ENCODE peak calls at places on chromosomes 4 and X, in eight cellular contexts. M, T, U, H, K, J, A and Q are unnamed samples.

GRCh38 chrX:9770319-9770718 is 4.7 kb upstream of the GPR143 start:
- DNase-seq in K (no peak), U (no peak), A (no peak), M (no peak), T (no peak), H (no peak), J (peak), Q (no peak)

GRCh38 chr4:79334783-79335182 is 8.9 kb upstream of the NAA11 start:
- DNase-seq in H (no peak), K (no peak), U (no peak), J (no peak), A (no peak), T (no peak), M (no peak), Q (no peak)

GRCh38 chr4:145293658-145294057 is 113.3 kb upstream of the OTUD4 start:
- DNase-seq in A (no peak), M (no peak), U (no peak), K (no peak), H (no peak), J (no peak), T (no peak), Q (no peak)

GRCh38 chr4:126495163-126495752 is 1137.5 kb upstream of the INTU start:
- DNase-seq in M (no peak), K (no peak), A (no peak), H (no peak), J (no peak), U (no peak), T (no peak), Q (no peak)

GRCh38 chrX:10579753-10580060 is 40.7 kb downstream of the MID1 start:
- DNase-seq in M (no peak), A (no peak), H (no peak), J (no peak), T (no peak), U (no peak), K (no peak), Q (no peak)

GRCh38 chr4:32215277-32215676 is 1495.1 kb downstream of the PCDH7 start:
- DNase-seq in A (no peak), T (no peak), M (no peak), K (no peak), U (no peak), J (no peak), H (no peak), Q (no peak)

GRCh38 chr4:185361872-185362271 is 33.9 kb downstream of the LRP2BP start:
- DNase-seq in A (no peak), U (no peak), H (no peak), T (no peak), J (no peak), K (no peak), M (no peak), Q (no peak)

GRCh38 chr4:99383833-99384392 is 31.4 kb upstream of the ADH1C start:
- DNase-seq in K (peak), U (no peak), J (no peak), A (no peak), T (no peak), M (peak), H (no peak), Q (no peak)

GRCh38 chr4:146654648-146654975 is 15.9 kb downstream of the POU4F2 start:
- DNase-seq in A (no peak), H (no peak), M (no peak), U (no peak), J (no peak), K (no peak), T (no peak), Q (no peak)

GRCh38 chr4:1406416-1406945 is at the start of gene NKX1-1:
- DNase-seq in T (no peak), M (no peak), A (no peak), U (no peak), H (no peak), J (peak), K (no peak), Q (no peak)

GRCh38 chr4:153755186-153755585 is 4.6 kb downstream of the RNF175 start:
- DNase-seq in A (no peak), U (no peak), T (no peak), H (peak), J (no peak), M (no peak), K (no peak), Q (no peak)

GRCh38 chr4:2667428-2667827 is 88.7 kb downstream of the TNIP2 start:
- DNase-seq in M (no peak), A (no peak), H (no peak), J (no peak), T (no peak), U (no peak), K (no peak), Q (no peak)

GRCh38 chr4:3531306-3531886 is 826 bp downstream of the LRPAP1 start:
- DNase-seq in K (peak), J (no peak), A (no peak), H (no peak), U (no peak), T (no peak), M (no peak), Q (no peak)

GRCh38 chrX:133045986-133046385 is 50.9 kb downstream of the USP26 start:
- DNase-seq in J (no peak), M (no peak), A (no peak), T (no peak), K (no peak), H (no peak), U (no peak), Q (no peak)

GRCh38 chr4:115729739-115730266 is 616.4 kb upstream of the NDST4 start:
- DNase-seq in J (no peak), U (no peak), M (no peak), K (no peak), A (no peak), H (no peak), T (no peak), Q (no peak)

GRCh38 chrX:43562372-43562771 is 93.7 kb upstream of the MAOA start:
- DNase-seq in M (no peak), J (no peak), U (no peak), T (no peak), A (no peak), K (no peak), H (no peak), Q (no peak)

GRCh38 chrX:9873952-9874351 is 87.7 kb downstream of the SHROOM2 start:
- DNase-seq in A (peak), T (peak), H (peak), M (no peak), J (peak), K (no peak), U (peak), Q (no peak)

GRCh38 chr4:83617371-83618021 is 81.6 kb downstream of the GPAT3 start:
- DNase-seq in J (no peak), K (peak), M (no peak), T (no peak), H (no peak), A (no peak), U (no peak), Q (no peak)

GRCh38 chr4:21709031-21709430 is 239.5 kb downstream of the KCNIP4 start:
- DNase-seq in U (no peak), J (no peak), A (no peak), H (no peak), T (no peak), K (no peak), M (no peak), Q (no peak)

GRCh38 chr4:54678826-54679225 is 21.1 kb downstream of the KIT start:
- DNase-seq in K (no peak), T (no peak), A (no peak), M (no peak), J (no peak), U (no peak), H (no peak), Q (no peak)

GRCh38 chrX:31293409-31293808 is 221.6 kb upstream of the FTHL17 start:
- DNase-seq in A (no peak), J (no peak), H (no peak), U (no peak), T (peak), M (no peak), K (no peak), Q (no peak)

GRCh38 chr4:108081251-108081650 is 87.5 kb downstream of the LEF1 start:
- DNase-seq in H (peak), K (no peak), A (no peak), M (no peak), T (no peak), J (no peak), U (no peak), Q (no peak)

GRCh38 chr4:148092316-148093014 is 349.7 kb downstream of the NR3C2 start:
- DNase-seq in M (no peak), H (no peak), T (no peak), A (no peak), K (no peak), U (no peak), J (no peak), Q (no peak)

GRCh38 chr4:24978291-24979072 is 52.3 kb downstream of the LGI2 start:
- DNase-seq in M (peak), T (no peak), H (no peak), A (no peak), J (peak), K (no peak), U (no peak), Q (no peak)

GRCh38 chrX:64093761-64094160 is 111.7 kb downstream of the AMER1 start:
- DNase-seq in U (no peak), A (no peak), K (peak), H (no peak), J (peak), M (no peak), T (peak), Q (no peak)

GRCh38 chrX:69238153-69238959 is 73.1 kb upstream of the PJA1 start:
- DNase-seq in T (no peak), A (no peak), K (no peak), U (peak), M (no peak), J (no peak), H (no peak), Q (no peak)

GRCh38 chrX:125628435-125628834 is 308.8 kb downstream of the TEX13C start:
- DNase-seq in T (no peak), H (no peak), J (peak), M (no peak), U (no peak), A (no peak), K (no peak), Q (no peak)

GRCh38 chrX:72466493-72466892 is 106.2 kb downstream of the HDAC8 start:
- DNase-seq in J (no peak), K (peak), M (no peak), U (no peak), H (no peak), T (no peak), A (no peak), Q (no peak)

GRCh38 chr4:89836031-89836777 is 757 bp downstream of the SNCA start:
- DNase-seq in U (no peak), M (no peak), J (peak), H (no peak), T (no peak), A (no peak), K (no peak), Q (no peak)

GRCh38 chrX:100376581-100376980 is 33.5 kb downstream of the PCDH19 start:
- DNase-seq in H (no peak), T (no peak), J (no peak), U (no peak), M (no peak), K (peak), A (no peak), Q (no peak)

DNA sequence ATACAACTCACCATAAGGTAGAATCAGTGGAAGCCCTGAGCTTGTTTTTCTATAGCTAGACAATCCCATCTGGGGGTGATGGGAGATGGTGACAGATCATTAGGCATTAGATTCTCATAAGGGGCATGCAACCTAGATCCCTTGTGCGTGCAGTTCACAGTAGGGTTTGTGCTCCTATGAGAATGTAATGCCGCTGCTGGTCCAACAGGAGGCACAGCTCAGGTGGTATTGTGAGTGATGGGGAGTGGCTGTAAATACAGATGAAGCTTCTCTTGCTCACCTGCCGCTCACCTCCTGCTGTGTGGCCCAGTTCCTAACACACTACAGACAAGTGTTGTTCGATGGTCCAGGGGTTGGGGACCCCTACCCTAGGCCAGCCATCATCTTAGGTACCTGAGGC is 5.9 kb upstream of the GATB start:
- DNase-seq in U (no peak), A (peak), T (peak), K (no peak), J (peak), H (peak), M (no peak), Q (no peak)
- TF ChIP-seq CTCF in U (peak), A (peak), T (peak), K (no peak), J (peak), H (no peak), M (no peak), Q (no peak)

DNA sequence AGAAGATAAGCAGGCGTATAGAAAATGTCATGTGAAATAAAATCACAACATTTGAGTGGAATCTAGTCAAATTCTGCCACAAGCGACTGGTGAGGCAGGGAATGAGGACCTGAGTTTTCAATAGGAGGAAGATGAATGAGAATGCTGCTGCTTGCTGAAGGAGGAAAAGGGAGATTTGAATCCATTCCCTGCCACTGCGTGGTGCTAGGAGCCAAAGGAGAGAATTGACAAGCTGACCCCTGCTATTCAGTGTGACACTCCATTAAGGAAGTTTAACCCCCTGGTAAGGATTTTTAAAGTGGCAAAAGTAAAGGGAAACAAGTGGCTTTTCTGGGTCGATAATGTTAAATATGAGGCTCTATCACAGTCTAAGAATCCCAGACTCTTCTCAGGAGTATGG is 314.0 kb downstream of the NAF1 start:
- DNase-seq in J (peak), H (no peak), A (no peak), T (no peak), U (no peak), K (no peak), M (no peak), Q (no peak)
- TF ChIP-seq CTCF in J (peak), H (no peak), A (no peak), T (no peak), U (no peak), K (no peak), M (no peak), Q (no peak)

DNA sequence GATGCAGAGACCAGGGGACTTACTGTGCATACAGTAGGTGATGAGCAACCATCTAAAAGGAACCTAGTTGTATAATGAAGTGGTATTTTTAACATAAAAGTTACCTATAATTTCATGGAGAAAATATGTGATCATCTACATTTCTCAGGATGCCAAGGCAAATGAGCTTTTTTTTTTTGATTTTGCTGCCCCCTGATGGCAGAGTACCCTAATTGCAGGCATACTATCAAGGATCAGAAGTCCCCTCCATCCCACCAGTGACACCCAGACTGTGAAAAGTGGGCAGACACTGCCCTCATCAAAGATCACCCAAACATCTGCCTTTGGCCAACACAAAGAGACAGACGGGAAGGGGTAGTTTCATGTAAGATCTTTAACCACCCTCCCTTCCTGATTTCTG is 9.6 kb upstream of the ABLIM2 start:
- DNase-seq in H (no peak), U (no peak), A (no peak), T (no peak), J (peak), M (no peak), K (no peak), Q (no peak)
- TF ChIP-seq CTCF in H (no peak), U (peak), A (peak), T (peak), J (peak), M (no peak), K (peak), Q (no peak)

GRCh38 chr4:112910109-112910736 is 139.2 kb upstream of the ANK2 start:
- DNase-seq in T (no peak), U (peak), A (no peak), M (peak), K (peak), H (no peak), J (no peak), Q (no peak)
- TF ChIP-seq CTCF in T (no peak), U (peak), A (no peak), M (peak), K (peak), H (no peak), J (no peak), Q (no peak)

GRCh38 chr4:158496030-158496741 is 25.5 kb upstream of the RXFP1 start:
- DNase-seq in A (peak), M (no peak), T (peak), U (peak), K (peak), H (no peak), J (peak), Q (no peak)
- TF ChIP-seq CTCF in A (peak), M (no peak), T (peak), U (peak), K (peak), H (no peak), J (peak), Q (peak)

DNA sequence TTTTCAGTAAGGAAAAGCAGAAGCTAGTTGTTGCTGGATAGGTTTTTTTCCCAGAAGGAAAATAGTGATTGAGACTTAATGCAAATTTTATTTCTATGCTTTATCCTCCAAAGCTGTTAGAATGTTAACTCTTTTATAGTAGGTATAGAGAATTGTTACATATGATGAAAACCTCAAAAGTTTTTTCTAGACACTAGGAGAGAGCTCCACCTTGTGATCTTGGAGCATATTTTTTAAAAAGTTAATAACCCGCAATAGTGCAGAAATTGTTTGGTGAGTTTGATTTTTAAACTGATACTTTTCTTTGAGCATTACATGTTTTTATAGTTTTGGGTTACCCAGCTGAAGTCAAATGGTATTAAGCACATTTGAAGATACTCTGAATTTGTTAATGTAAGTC is 56.5 kb downstream of the STAG2 start:
- DNase-seq in U (no peak), M (no peak), K (peak), J (no peak), T (no peak), A (no peak), H (no peak), Q (no peak)
- TF ChIP-seq CTCF in U (peak), M (no peak), K (peak), J (no peak), T (no peak), A (no peak), H (peak), Q (peak)

DNA sequence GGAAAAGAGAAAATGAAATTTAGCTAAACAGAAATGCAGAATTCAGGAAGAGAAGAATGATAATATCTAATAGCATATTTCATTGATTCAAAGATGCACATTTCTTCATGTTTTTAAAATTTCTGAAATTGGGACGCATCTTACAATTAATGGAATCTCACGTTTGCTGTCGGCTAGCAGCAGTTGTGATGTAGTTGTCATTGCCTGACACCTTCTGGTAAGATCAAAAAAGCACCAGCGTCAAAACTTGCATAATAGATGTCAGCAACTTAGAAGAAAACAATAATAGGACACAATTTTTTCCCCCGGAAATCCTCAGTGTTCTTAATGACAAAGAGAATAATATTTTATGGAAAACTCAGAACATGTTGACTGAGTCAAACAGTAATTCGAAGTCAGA is 29.8 kb upstream of the SLC7A3 start:
- DNase-seq in K (peak), H (no peak), A (no peak), T (peak), U (no peak), J (no peak), M (no peak), Q (no peak)
- TF ChIP-seq CTCF in K (no peak), H (no peak), A (no peak), T (no peak), U (peak), J (peak), M (no peak), Q (peak)

GRCh38 chrX:151771726-151772125 is 37.2 kb downstream of the CNGA2 start:
- DNase-seq in T (no peak), U (no peak), A (no peak), J (no peak), M (no peak), K (no peak), H (no peak), Q (no peak)

GRCh38 chrX:151776936-151777335 is 42.4 kb downstream of the CNGA2 start:
- DNase-seq in J (no peak), A (no peak), T (no peak), H (no peak), K (no peak), U (no peak), M (no peak), Q (no peak)

GRCh38 chrX:151779258-151779657 is 44.7 kb downstream of the CNGA2 start:
- DNase-seq in U (no peak), A (no peak), J (no peak), T (no peak), H (no peak), K (no peak), M (no peak), Q (no peak)

GRCh38 chrX:151776113-151776790 is 41.7 kb downstream of the CNGA2 start:
- DNase-seq in J (peak), K (no peak), H (no peak), T (no peak), U (no peak), M (peak), A (no peak), Q (no peak)

GRCh38 chrX:151773434-151773833 is 38.9 kb downstream of the CNGA2 start:
- DNase-seq in K (no peak), U (no peak), M (no peak), T (no peak), J (peak), A (no peak), H (no peak), Q (no peak)
- TF ChIP-seq CTCF in K (no peak), U (no peak), M (no peak), T (no peak), J (peak), A (no peak), H (no peak), Q (no peak)

GRCh38 chrX:142084611-142085010 is 120.5 kb downstream of the MAGEC2 start:
- DNase-seq in M (no peak), T (no peak), H (no peak), A (no peak), U (no peak), J (no peak), K (no peak), Q (no peak)

GRCh38 chrX:142089193-142089592 is 115.9 kb downstream of the MAGEC2 start:
- DNase-seq in A (no peak), M (no peak), K (peak), T (no peak), U (no peak), H (no peak), J (no peak), Q (no peak)
- TF ChIP-seq CTCF in A (no peak), M (peak), K (peak), T (no peak), U (no peak), H (no peak), J (peak), Q (no peak)